ENCODE peak calls at places on chromosomes 2 and 18, in eight cellular contexts. D is NCI-H146; J is stimulated activated CD4-positive, alpha-beta T cell treated with anti-CD3 and anti-CD28 coated beads, Interleukin-2, amount 100 ng/mL, for 48 hours; R is DND-41; N is choroid plexus epithelial cell; O is skeletal muscle cell; Y is stimulated activated CD8-positive, alpha-beta memory T cell treated with anti-CD3 and anti-CD28 coated beads, Interleukin-7, amount 100 ng/mL, for 24 hours; T is HAP-1. U is an unnamed sample.

GRCh38 chr2:11542275-11542819 is 8.5 kb downstream of the GREB1 start:
- DNase-seq in D (no peak), J (no peak), R (no peak), N (no peak), O (no peak), Y (no peak), T (no peak), U (no peak)

GRCh38 chr2:101827246-101827645 is 129.7 kb downstream of the MAP4K4 start:
- DNase-seq in D (no peak), J (no peak), R (no peak), N (peak), O (no peak), Y (no peak), T (no peak), U (no peak)

GRCh38 chr18:37179384-37179783 is 350.5 kb downstream of the KIAA1328 start:
- DNase-seq in D (peak), J (no peak), R (no peak), N (peak), O (no peak), Y (no peak), T (no peak), U (peak)

GRCh38 chr18:75267643-75268184 is 57.1 kb downstream of the TSHZ1 start:
- DNase-seq in D (no peak), J (no peak), R (no peak), N (no peak), O (no peak), Y (no peak), T (no peak), U (no peak)

GRCh38 chr2:164560181-164560792 is 61.0 kb downstream of the GRB14 start:
- DNase-seq in D (no peak), J (no peak), R (no peak), N (peak), O (no peak), Y (no peak), T (peak), U (peak)

GRCh38 chr2:179107737-179108136 is 57.8 kb upstream of the CCDC141 start:
- DNase-seq in D (no peak), J (no peak), R (no peak), N (peak), O (peak), Y (no peak), T (no peak), U (peak)

GRCh38 chr2:38740851-38741541 is 10.2 kb downstream of the SRSF7 start:
- DNase-seq in D (peak), J (no peak), R (no peak), N (peak), O (no peak), Y (no peak), T (peak), U (peak)

GRCh38 chr2:129388870-129389269 is 590.6 kb upstream of the RAB6C start:
- DNase-seq in D (no peak), J (no peak), R (no peak), N (no peak), O (no peak), Y (no peak), T (no peak), U (no peak)

GRCh38 chr2:194822097-194822496 is 834.9 kb upstream of the SLC39A10 start:
- DNase-seq in D (no peak), J (no peak), R (no peak), N (no peak), O (no peak), Y (no peak), T (no peak), U (no peak)

GRCh38 chr18:53971331-53971730 is 253.1 kb downstream of the MBD2 start:
- DNase-seq in D (no peak), J (no peak), R (no peak), N (peak), O (no peak), Y (no peak), T (no peak), U (no peak)

GRCh38 chr2:196316050-196316430 is 144.7 kb upstream of the STK17B start:
- DNase-seq in D (no peak), J (no peak), R (no peak), N (no peak), O (no peak), Y (no peak), T (no peak), U (no peak)

GRCh38 chr2:54940723-54941122 is 109.5 kb downstream of the RTN4 start:
- DNase-seq in D (no peak), J (no peak), R (no peak), N (no peak), O (no peak), Y (no peak), T (no peak), U (no peak)

GRCh38 chr2:161121622-161122021 is 38.6 kb upstream of the TANK start:
- DNase-seq in D (no peak), J (no peak), R (no peak), N (no peak), O (no peak), Y (no peak), T (no peak), U (no peak)

GRCh38 chr2:239832995-239833727 is 192.0 kb downstream of the NDUFA10 start:
- DNase-seq in D (no peak), J (no peak), R (no peak), N (no peak), O (no peak), Y (no peak), T (no peak), U (no peak)

GRCh38 chr2:33273479-33273878 is 203.0 kb upstream of the RASGRP3 start:
- DNase-seq in D (no peak), J (no peak), R (no peak), N (no peak), O (no peak), Y (no peak), T (no peak), U (no peak)

GRCh38 chr2:46135936-46136335 is 161.3 kb upstream of the EPAS1 start:
- DNase-seq in D (no peak), J (no peak), R (no peak), N (peak), O (no peak), Y (no peak), T (no peak), U (no peak)

GRCh38 chr2:235674116-235674515 is 180.3 kb downstream of the AGAP1 start:
- DNase-seq in D (no peak), J (no peak), R (no peak), N (no peak), O (no peak), Y (no peak), T (no peak), U (no peak)

GRCh38 chr2:157439792-157440186 is 4.1 kb downstream of the CYTIP start:
- DNase-seq in D (no peak), J (no peak), R (no peak), N (no peak), O (no peak), Y (no peak), T (no peak), U (no peak)

GRCh38 chr2:23250371-23250770 is 134.6 kb upstream of the KLHL29 start:
- DNase-seq in D (no peak), J (no peak), R (no peak), N (no peak), O (no peak), Y (no peak), T (no peak), U (no peak)

GRCh38 chr2:191325651-191326365 is 80.6 kb downstream of the MYO1B start:
- DNase-seq in D (no peak), J (no peak), R (no peak), N (no peak), O (no peak), Y (no peak), T (no peak), U (no peak)

GRCh38 chr2:233413529-233414272 is 59.4 kb downstream of the DGKD start:
- DNase-seq in D (no peak), J (peak), R (no peak), N (peak), O (peak), Y (no peak), T (no peak), U (peak)

GRCh38 chr2:219851801-219852481 is 224.5 kb downstream of the SLC4A3 start:
- DNase-seq in D (no peak), J (no peak), R (no peak), N (no peak), O (no peak), Y (no peak), T (no peak), U (no peak)

GRCh38 chr2:225008935-225009334 is 33.3 kb downstream of the DOCK10 start:
- DNase-seq in D (peak), J (no peak), R (peak), N (peak), O (no peak), Y (no peak), T (no peak), U (peak)

GRCh38 chr18:42644729-42645131 is 470.8 kb downstream of the RIT2 start:
- DNase-seq in D (peak), J (no peak), R (no peak), N (no peak), O (no peak), Y (no peak), T (no peak), U (peak)

GRCh38 chr2:56191617-56192016 is 7.8 kb downstream of the CCDC85A start:
- DNase-seq in D (peak), J (no peak), R (no peak), N (peak), O (no peak), Y (no peak), T (no peak), U (peak)

GRCh38 chr2:160209457-160209856 is 9.4 kb upstream of the ITGB6 start:
- DNase-seq in D (no peak), J (no peak), R (no peak), N (peak), O (peak), Y (no peak), T (no peak), U (no peak)

GRCh38 chr18:79458131-79458838 is 62.6 kb downstream of the NFATC1 start:
- DNase-seq in D (no peak), J (no peak), R (no peak), N (peak), O (no peak), Y (no peak), T (no peak), U (no peak)

GRCh38 chr2:74845217-74845751 is 11.4 kb downstream of the HK2 start:
- DNase-seq in D (no peak), J (no peak), R (no peak), N (peak), O (peak), Y (no peak), T (no peak), U (peak)